ENCODE peak calls at places on chromosomes 12 and 14, in four cellular contexts. One of them, this sample, is unnamed.

GRCh38 chr12:104498211-104498801 is 41.6 kb downstream of the CHST11 start:
- DNase-seq in hypothalamus: no peak
- DNase-seq in Jurkat, Clone E6-1: peak
- DNase-seq in posterior vena cava: no peak
- DNase-seq in this sample: no peak

GRCh38 chr12:26939192-26939832 is 1.0 kb downstream of the FGFR1OP2 start:
- DNase-seq in Jurkat, Clone E6-1: no peak
- DNase-seq in hypothalamus: no peak
- DNase-seq in posterior vena cava: no peak
- DNase-seq in this sample: no peak

GRCh38 chr12:538731-539539 is 79.2 kb downstream of the B4GALNT3 start:
- DNase-seq in Jurkat, Clone E6-1: peak
- DNase-seq in posterior vena cava: peak
- DNase-seq in hypothalamus: peak
- DNase-seq in this sample: no peak

GRCh38 chr12:1781770-1782169 is 38.6 kb upstream of the LRTM2 start:
- DNase-seq in posterior vena cava: no peak
- DNase-seq in hypothalamus: no peak
- DNase-seq in Jurkat, Clone E6-1: no peak
- DNase-seq in this sample: no peak

GRCh38 chr14:33755358-33755757 is 195.5 kb downstream of the EGLN3 start:
- DNase-seq in hypothalamus: no peak
- DNase-seq in Jurkat, Clone E6-1: no peak
- DNase-seq in posterior vena cava: no peak
- DNase-seq in this sample: no peak

GRCh38 chr14:67413806-67414769 is 2.1 kb upstream of the PLEK2 start:
- DNase-seq in posterior vena cava: peak
- DNase-seq in Jurkat, Clone E6-1: no peak
- DNase-seq in hypothalamus: no peak
- DNase-seq in this sample: peak

GRCh38 chr12:10194160-10194559 is 15.3 kb downstream of the TMEM52B start:
- DNase-seq in Jurkat, Clone E6-1: no peak
- DNase-seq in posterior vena cava: no peak
- DNase-seq in hypothalamus: no peak
- DNase-seq in this sample: no peak

GRCh38 chr14:95023886-95024285 is 133.4 kb downstream of the DICER1 start:
- DNase-seq in Jurkat, Clone E6-1: no peak
- DNase-seq in posterior vena cava: no peak
- DNase-seq in hypothalamus: no peak
- DNase-seq in this sample: peak

This sample was measured in sigmoid colon.